ENCODE peak calls at places on chromosome 18, in four cellular contexts. T is heart right ventricle, B is mesenchymal stem cell, J is PC-3. W is an unnamed sample. For H3K27me3, the result is how much of the 10 kb centered on the place peaks cover.

GRCh38 chr18:8830067-8831060 is 125.0 kb downstream of the MTCL1 start:
- DNase-seq in T (no peak), J (no peak), B (no peak), W (no peak)

GRCh38 chr18:36403896-36404824 is 106.6 kb downstream of the FHOD3 start:
- DNase-seq in T (no peak), J (peak), B (no peak), W (no peak)

GRCh38 chr18:65752625-65753325 is 2.0 kb downstream of the CDH7 start:
- DNase-seq in J (no peak), B (no peak), T (no peak), W (no peak)

GRCh38 chr18:48887294-48887904 is 63.4 kb downstream of the SMAD7 start:
- DNase-seq in T (no peak), B (no peak), J (no peak), W (no peak)

GRCh38 chr18:58447342-58448190 is 181.3 kb downstream of the ALPK2 start:
- DNase-seq in J (no peak), T (no peak), B (peak), W (no peak)

GRCh38 chr18:59742325-59743111 is 45.3 kb upstream of the CCBE1 start:
- DNase-seq in T (peak), B (peak), J (peak), W (no peak)

GRCh38 chr18:23970161-23971153 is 44.1 kb upstream of the TTC39C start:
- DNase-seq in J (no peak), T (no peak), B (no peak), W (no peak)

GRCh38 chr18:56890632-56891031 is 239.5 kb downstream of the WDR7 start:
- DNase-seq in B (peak), J (peak), T (no peak), W (no peak)

GRCh38 chr18:51195602-51196115 is 1.8 kb downstream of the MEX3C start:
- DNase-seq in J (peak), B (peak), T (no peak), W (peak)

GRCh38 chr18:73879771-73880170 is 267.9 kb downstream of the FBXO15 start:
- DNase-seq in J (no peak), T (no peak), B (peak), W (no peak)

GRCh38 chr18:43847164-43848091 is 570.1 kb upstream of the SYT4 start:
- DNase-seq in J (peak), T (no peak), B (peak), W (no peak)

GRCh38 chr18:57029761-57030160 is 117.1 kb upstream of the BOD1L2 start:
- DNase-seq in T (no peak), B (no peak), J (peak), W (no peak)

GRCh38 chr18:10391506-10391905 is 62.9 kb upstream of the APCDD1 start:
- DNase-seq in B (no peak), J (no peak), T (no peak), W (no peak)

GRCh38 chr18:11470941-11471340 is 138.5 kb upstream of the SLC35G4 start:
- DNase-seq in J (no peak), T (no peak), B (no peak), W (no peak)

GRCh38 chr18:76565238-76566173 is 70.5 kb upstream of the ZNF516 start:
- DNase-seq in J (peak), B (peak), T (peak), W (peak)

GRCh38 chr18:36128907-36129299 is 237 bp downstream of the SLC39A6 start:
- DNase-seq in T (no peak), J (no peak), B (no peak), W (no peak)

GRCh38 chr18:42892181-42892580 is 223.3 kb downstream of the RIT2 start:
- DNase-seq in B (no peak), T (no peak), J (no peak), W (no peak)

GRCh38 chr18:26746284-26747130 is 119.0 kb downstream of the AQP4 start:
- DNase-seq in B (peak), T (no peak), J (peak), W (no peak)

GRCh38 chr18:28778706-28779105 is 601.8 kb upstream of the CDH2 start:
- DNase-seq in J (no peak), T (no peak), B (no peak), W (no peak)

GRCh38 chr18:46764586-46764985 is 7.7 kb upstream of the ST8SIA5 start:
- DNase-seq in T (no peak), B (no peak), J (no peak), W (no peak)

GRCh38 chr18:35972197-35973000 is at the start of gene RMP24:
- DNase-seq in B (peak), T (peak), J (peak), W (peak)

GRCh38 chr18:48838921-48839818 is 111.6 kb downstream of the SMAD7 start:
- DNase-seq in T (no peak), B (peak), J (peak), W (no peak)

GRCh38 chr18:9775172-9775571 is 67.1 kb downstream of the RAB31 start:
- DNase-seq in J (no peak), B (peak), T (no peak), W (no peak)

GRCh38 chr18:21763846-21764646 is 23.5 kb downstream of the MIB1 start:
- DNase-seq in B (peak), T (no peak), J (no peak), W (no peak)

GRCh38 chr18:24016643-24017042 is 2.1 kb downstream of the TTC39C start:
- DNase-seq in T (no peak), J (peak), B (no peak), W (no peak)

GRCh38 chr18:6543330-6543908 is 128.7 kb upstream of the L3MBTL4 start:
- DNase-seq in J (peak), T (no peak), B (peak), W (no peak)

GRCh38 chr18:72840109-72840508 is 27.7 kb downstream of the NETO1 start:
- DNase-seq in B (no peak), T (no peak), J (no peak), W (no peak)

GRCh38 chr18:12891561-12891960 is 7.5 kb upstream of the PTPN2 start:
- DNase-seq in B (no peak), T (no peak), J (peak), W (no peak)

GRCh38 chr18:11741505-11742145 is 52.6 kb downstream of the GNAL start:
- DNase-seq in J (peak), B (peak), T (no peak), W (no peak)

GRCh38 chr18:64002581-64002980 is 32.7 kb downstream of the SERPINB8 start:
- DNase-seq in T (no peak), B (no peak), J (no peak), W (no peak)

GRCh38 chr18:3262234-3263171 is 570 bp downstream of the MYL12B start:
- DNase-seq in J (peak), T (no peak), B (peak), W (no peak)

GRCh38 chr18:26133652-26134051 is at the start of gene PSMA8:
- DNase-seq in J (no peak), B (no peak), T (peak), W (peak)

GRCh38 chr18:28040216-28040615 is 136.7 kb downstream of the CDH2 start:
- DNase-seq in T (no peak), B (no peak), J (no peak), W (no peak)

GRCh38 chr18:26574958-26575864 is 26.9 kb upstream of the KCTD1 start:
- DNase-seq in B (peak), J (peak), T (peak), W (peak)

GRCh38 chr18:33123852-33124251 is 316.7 kb downstream of the CCDC178 start:
- DNase-seq in B (peak), T (no peak), J (no peak), W (no peak)

GRCh38 chr18:41850781-41851180 is 104.3 kb upstream of the PIK3C3 start:
- DNase-seq in J (no peak), B (no peak), T (no peak), W (no peak)

GRCh38 chr18:56727399-56727798 is 76.2 kb downstream of the WDR7 start:
- DNase-seq in T (no peak), B (no peak), J (no peak), W (no peak)

GRCh38 chr18:45628979-45629958 is 14.0 kb downstream of the SLC14A2 start:
- DNase-seq in B (peak), J (peak), T (no peak), W (no peak)

GRCh38 chr18:73007195-73007934 is 139.6 kb upstream of the NETO1 start:
- DNase-seq in J (peak), T (no peak), B (no peak), W (no peak)

GRCh38 chr18:47204908-47205522 is 28.9 kb upstream of the IER3IP1 start:
- DNase-seq in T (no peak), B (peak), J (peak), W (peak)

DNA sequence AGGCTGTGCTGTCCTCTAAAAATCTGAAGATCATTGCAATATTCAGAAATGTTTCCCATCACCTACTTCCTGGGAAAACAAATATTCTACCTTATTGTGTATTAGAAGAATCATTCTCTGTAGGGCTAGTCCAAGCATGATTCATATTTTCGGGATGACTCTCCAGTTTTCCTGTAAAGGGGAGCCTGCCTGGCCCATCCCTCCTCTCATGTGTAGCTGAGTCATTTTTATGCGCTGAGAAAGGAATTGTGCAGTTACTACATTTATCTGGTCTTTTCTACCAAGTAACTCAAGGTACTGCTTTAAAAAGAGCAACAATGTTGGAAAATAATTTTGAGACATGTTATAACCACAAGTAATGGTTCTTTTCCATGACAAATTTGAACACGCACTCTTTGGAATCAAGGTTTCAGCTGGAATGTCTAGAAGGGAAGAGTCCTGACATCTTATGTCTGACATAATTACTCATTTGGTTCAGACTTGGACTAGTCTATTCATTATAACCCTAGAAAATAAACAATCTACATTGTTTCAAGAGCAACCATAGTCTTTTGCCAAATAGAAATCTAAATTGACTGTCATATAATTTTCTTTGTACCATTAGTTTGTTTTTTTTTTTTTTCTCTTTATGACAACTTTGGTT is 6.6 kb downstream of the DSG3 start:
- DNase-seq in B (peak), J (peak), T (no peak), W (no peak)
- H3K27ac ChIP-seq in B (peak), J (peak), T (no peak), W (no peak)

GRCh38 chr18:79878741-79879358 is 72.6 kb downstream of the SLC66A2 start:
- DNase-seq in J (no peak), T (no peak), B (no peak), W (no peak)

GRCh38 chr18:79876497-79876896 is 75.0 kb downstream of the SLC66A2 start:
- DNase-seq in J (peak), B (no peak), T (no peak), W (no peak)

GRCh38 chr18:79875931-79876461 is 75.5 kb downstream of the SLC66A2 start:
- DNase-seq in B (no peak), T (no peak), J (no peak), W (no peak)

GRCh38 chr18:79875531-79875919 is 75.9 kb downstream of the SLC66A2 start:
- DNase-seq in B (no peak), T (no peak), J (no peak), W (no peak)

DNA sequence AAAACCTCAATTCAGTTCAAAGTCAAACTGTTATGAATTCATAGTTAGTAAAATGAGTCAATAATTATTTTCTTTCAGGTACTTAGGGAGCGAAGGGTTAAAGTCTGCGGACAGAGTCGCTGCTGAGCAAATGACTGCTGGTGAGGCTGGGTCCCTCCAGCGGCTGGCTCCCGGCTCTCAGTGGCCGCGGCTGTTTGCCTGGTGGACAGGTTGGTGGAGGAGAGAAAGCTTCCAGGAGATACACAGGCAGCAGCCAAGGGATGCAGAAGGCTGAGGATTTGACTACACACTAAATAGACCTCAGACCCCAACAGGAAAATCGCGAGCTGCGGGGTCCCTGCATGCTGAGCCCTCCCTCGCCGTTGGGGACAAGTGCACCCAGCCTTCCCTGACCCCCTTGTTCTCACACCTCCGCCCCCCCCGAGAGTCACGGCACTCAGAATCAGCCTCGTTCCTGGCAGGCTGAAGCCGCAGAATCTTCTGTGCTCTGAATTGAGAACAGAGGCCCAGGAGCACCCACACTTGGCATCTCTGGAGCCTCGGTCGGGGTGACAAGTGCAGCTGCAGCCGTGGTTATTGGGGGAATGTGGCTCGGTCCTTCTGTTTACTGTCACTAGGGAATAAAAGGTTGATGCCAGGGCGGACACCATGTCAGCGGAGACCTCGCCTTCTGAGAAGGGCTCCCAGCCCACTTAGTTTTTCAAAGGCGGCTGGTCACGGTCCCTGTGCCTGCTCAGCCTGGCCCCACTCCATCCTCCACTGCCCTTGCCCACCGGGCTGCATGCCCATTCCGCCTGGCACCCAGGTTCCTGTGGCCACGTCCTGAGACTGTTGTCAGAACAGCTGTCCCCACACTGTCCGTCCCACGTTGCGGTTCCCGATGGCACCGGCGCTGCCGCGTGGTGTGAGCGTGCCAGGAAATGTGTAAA is 74.0 kb downstream of the SLC66A2 start:
- DNase-seq in B (no peak), J (no peak), T (no peak), W (no peak)
- H3K27me3 ChIP-seq in B (under half), J (under half), T (under half), W (under half)

GRCh38 chr18:1968801-1969498 is 602.4 kb downstream of the METTL4 start:
- DNase-seq in J (no peak), B (no peak), T (no peak), W (no peak)

GRCh38 chr18:1965016-1965415 is 606.3 kb downstream of the METTL4 start:
- DNase-seq in J (no peak), B (no peak), T (no peak), W (no peak)

GRCh38 chr18:1965541-1965940 is 605.8 kb downstream of the METTL4 start:
- DNase-seq in J (no peak), T (no peak), B (no peak), W (no peak)
- H3K27ac ChIP-seq in J (no peak), T (no peak), B (no peak), W (no peak)

DNA sequence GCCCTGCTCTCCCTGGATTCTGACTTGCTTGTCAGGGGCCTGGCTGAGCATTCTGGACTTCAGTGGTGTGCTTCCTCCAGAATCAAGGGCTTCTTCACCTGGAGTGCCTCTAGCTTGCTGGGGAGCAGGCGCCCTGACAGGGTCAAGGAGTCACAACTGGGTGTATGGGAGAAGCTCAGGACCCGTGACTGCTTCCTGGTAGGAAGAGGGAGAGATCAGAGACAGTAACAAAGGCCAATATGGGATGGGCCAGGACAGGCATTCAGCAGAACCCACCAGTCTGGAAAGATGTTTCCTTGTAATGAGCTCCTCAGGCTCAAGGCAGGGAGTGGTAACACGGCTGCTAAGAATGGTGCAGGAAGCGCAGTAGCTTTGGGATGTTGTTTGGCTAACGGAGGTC is 104.4 kb upstream of the ACAA2 start:
- DNase-seq in T (no peak), J (no peak), B (no peak), W (no peak)
- H3K27me3 ChIP-seq in T (under half), J (under half), B (under half), W (under half)

W was measured in body of pancreas.